ENCODE peak calls at places on chromosome 22, in four cellular contexts. A, B, P and J are unnamed samples.

GRCh38 chr22:25482868-25483639 is 81.4 kb upstream of the GRK3 start:
- DNase-seq in A (no peak), B (no peak), P (no peak), J (no peak)

GRCh38 chr22:50423956-50424355 is 50.9 kb downstream of the SBF1 start:
- DNase-seq in A (no peak), B (no peak), P (no peak), J (no peak)

GRCh38 chr22:43624144-43624998 is 187.7 kb downstream of the EFCAB6 start:
- DNase-seq in A (no peak), B (no peak), P (no peak), J (no peak)

GRCh38 chr22:22863001-22863400 is 24.6 kb upstream of the IGLL5 start:
- DNase-seq in A (no peak), B (no peak), P (no peak), J (no peak)

GRCh38 chr22:39316440-39317083 is 2.9 kb downstream of the RPL3 start:
- DNase-seq in A (peak), B (peak), P (peak), J (peak)

GRCh38 chr22:40782521-40782920 is 36.6 kb downstream of the SLC25A17 start:
- DNase-seq in A (no peak), B (no peak), P (peak), J (no peak)

GRCh38 chr22:50276143-50276542 is 6.0 kb upstream of the MAPK11 start:
- DNase-seq in A (peak), B (no peak), P (peak), J (peak)

GRCh38 chr22:30893434-30894370 is 74.9 kb downstream of the MORC2 start:
- DNase-seq in A (no peak), B (no peak), P (no peak), J (no peak)

GRCh38 chr22:19943665-19944026 is 2.0 kb upstream of the TXNRD2 start:
- DNase-seq in A (no peak), B (no peak), P (peak), J (peak)

GRCh38 chr22:44309137-44309536 is 3.6 kb downstream of the SHISAL1 start:
- DNase-seq in A (no peak), B (no peak), P (peak), J (no peak)

GRCh38 chr22:49016909-49017768 is 810.5 kb downstream of the BRD1 start:
- DNase-seq in A (peak), B (no peak), P (no peak), J (peak)

GRCh38 chr22:48807155-48807554 is 1020.5 kb downstream of the BRD1 start:
- DNase-seq in A (no peak), B (no peak), P (no peak), J (no peak)

GRCh38 chr22:19117111-19117512 is 5.1 kb downstream of the DGCR2 start:
- DNase-seq in A (no peak), B (no peak), P (no peak), J (no peak)

GRCh38 chr22:37329239-37330140 is 47.2 kb downstream of the CYTH4 start:
- DNase-seq in A (no peak), B (no peak), P (no peak), J (no peak)

GRCh38 chr22:30045901-30046715 is 34.2 kb upstream of the HORMAD2 start:
- DNase-seq in A (no peak), B (no peak), P (no peak), J (no peak)

GRCh38 chr22:31680764-31681624 is 19.0 kb upstream of the PISD start:
- DNase-seq in A (no peak), B (no peak), P (peak), J (no peak)

GRCh38 chr22:46094676-46095075 is 55.6 kb upstream of the PPARA start:
- DNase-seq in A (no peak), B (no peak), P (no peak), J (no peak)

GRCh38 chr22:19122752-19123492 is 710 bp upstream of the DGCR2 start:
- DNase-seq in A (peak), B (no peak), P (peak), J (no peak)

GRCh38 chr22:42074153-42074750 is at the start of gene PHETA2:
- DNase-seq in A (peak), B (no peak), P (peak), J (peak)

GRCh38 chr22:22460060-22460459 is 48.5 kb downstream of the ZNF280B start:
- DNase-seq in A (no peak), B (no peak), P (no peak), J (peak)

GRCh38 chr22:43424201-43424600 is 12.4 kb downstream of the MPPED1 start:
- DNase-seq in A (no peak), B (no peak), P (no peak), J (no peak)

GRCh38 chr22:29209624-29209929 is 3.9 kb downstream of the EMID1 start:
- DNase-seq in A (peak), B (no peak), P (no peak), J (peak)

GRCh38 chr22:21443735-21444421 is 23.3 kb upstream of the TMEM191C start:
- DNase-seq in A (no peak), B (no peak), P (no peak), J (peak)

GRCh38 chr22:43100223-43100622 is 10.3 kb upstream of the BIK start:
- DNase-seq in A (no peak), B (no peak), P (no peak), J (no peak)

GRCh38 chr22:47299211-47299878 is 536.9 kb downstream of the TBC1D22A start:
- DNase-seq in A (no peak), B (no peak), P (no peak), J (no peak)

GRCh38 chr22:24429411-24430365 is 2.3 kb downstream of the ADORA2A start:
- DNase-seq in A (peak), B (no peak), P (peak), J (peak)

GRCh38 chr22:24030186-24030702 is 19.1 kb downstream of the CABIN1 start:
- DNase-seq in A (no peak), B (no peak), P (no peak), J (no peak)

GRCh38 chr22:35313311-35314121 is 13.8 kb downstream of the TOM1 start:
- DNase-seq in A (no peak), B (no peak), P (peak), J (no peak)